ENCODE peak calls at places on chromosomes 5 and 9, in five cellular contexts. P, X, C, M and D are unnamed samples.

GRCh38 chr9:134058716-134059115 is 9.1 kb downstream of the BRD3 start:
- DNase-seq in C (no peak), M (no peak), P (peak; percentile 44), X (peak; percentile 44), D (no peak)

GRCh38 chr9:69121155-69122085 is 52.7 kb upstream of the TJP2 start:
- DNase-seq in M (no peak), X (peak; percentile 34), C (peak; percentile 72), P (peak; percentile 86), D (no peak)

GRCh38 chr9:134853893-134854292 is 26.7 kb upstream of the FCN2 start:
- DNase-seq in X (no peak), C (no peak), P (no peak), M (no peak), D (no peak)

GRCh38 chr5:43685271-43685950 is 82.4 kb downstream of the NNT start:
- DNase-seq in C (no peak), M (no peak), P (no peak), X (peak; percentile 5), D (no peak)

GRCh38 chr9:38309324-38310195 is 82.9 kb upstream of the ALDH1B1 start:
- DNase-seq in M (no peak), X (peak; percentile 78), P (peak; percentile 67), C (no peak), D (no peak)

GRCh38 chr5:125750538-125751186 is 672.5 kb upstream of the GRAMD2B start:
- DNase-seq in X (peak; percentile 18), P (no peak), M (no peak), C (no peak), D (no peak)

GRCh38 chr9:104279535-104280215 is 185.6 kb downstream of the SMC2 start:
- DNase-seq in M (no peak), P (no peak), C (no peak), X (peak; percentile 12), D (no peak)

GRCh38 chr5:76081811-76082783 is 1.1 kb upstream of the SV2C start:
- DNase-seq in X (no peak), P (peak; percentile 82), M (no peak), C (no peak), D (no peak)

GRCh38 chr9:98846081-98846480 is 38.6 kb downstream of the GALNT12 start:
- DNase-seq in C (no peak), X (no peak), P (no peak), M (no peak), D (no peak)

GRCh38 chr9:76905661-76905983 is 292 bp downstream of the PRUNE2 start:
- DNase-seq in P (no peak), X (peak; percentile 11), M (no peak), C (no peak), D (no peak)

GRCh38 chr5:35430381-35431162 is 187.1 kb upstream of the SPEF2 start:
- DNase-seq in P (no peak), C (no peak), M (no peak), X (no peak), D (no peak)

GRCh38 chr5:54959673-54960418 is 25.5 kb downstream of the ESM1 start:
- DNase-seq in X (no peak), P (no peak), C (peak; percentile 5), M (peak; percentile 26), D (no peak)

GRCh38 chr5:8538813-8539212 is 669.9 kb downstream of the MTRR start:
- DNase-seq in C (no peak), M (no peak), P (no peak), X (no peak), D (no peak)

GRCh38 chr5:127042593-127042992 is 12.2 kb upstream of the MARCHF3 start:
- DNase-seq in M (no peak), C (no peak), P (peak; percentile 12), X (peak; percentile 6), D (no peak)

GRCh38 chr5:96142786-96143434 is 181.3 kb upstream of the ELL2 start:
- DNase-seq in C (no peak), M (no peak), X (peak; percentile 49), P (no peak), D (no peak)

GRCh38 chr9:135093111-135093510 is 5.6 kb downstream of the OLFM1 start:
- DNase-seq in C (no peak), X (no peak), M (no peak), P (no peak), D (no peak)

GRCh38 chr9:38686923-38687322 is 33.0 kb downstream of the FAM240B start:
- DNase-seq in P (no peak), X (no peak), M (no peak), C (no peak), D (no peak)

GRCh38 chr9:100294341-100294740 is 58.4 kb downstream of the TEX10 start:
- DNase-seq in X (peak; percentile 64), M (no peak), P (no peak), C (no peak), D (no peak)

GRCh38 chr5:37029436-37029835 is 152.9 kb downstream of the NIPBL start:
- DNase-seq in X (no peak), M (no peak), P (no peak), C (no peak), D (no peak)

GRCh38 chr9:83235524-83235923 is 172.6 kb upstream of the RASEF start:
- DNase-seq in X (no peak), C (no peak), P (no peak), M (no peak), D (no peak)

GRCh38 chr9:111287127-111287526 is 42.9 kb downstream of the OR2K2 start:
- DNase-seq in P (no peak), C (no peak), M (no peak), X (peak; percentile 88), D (peak; percentile 43)

GRCh38 chr9:8733096-8733954 is 933.7 kb upstream of the DMAC1 start:
- DNase-seq in P (no peak), C (no peak), M (no peak), X (peak; percentile 53), D (no peak)

GRCh38 chr9:6833518-6834192 is 75.9 kb downstream of the KDM4C start:
- DNase-seq in P (no peak), M (no peak), C (no peak), X (peak; percentile 34), D (no peak)

GRCh38 chr9:127049044-127049443 is 73.4 kb downstream of the ANGPTL2 start:
- DNase-seq in C (no peak), P (no peak), M (no peak), X (peak; percentile 90), D (peak; percentile 95)

GRCh38 chr9:129666575-129666974 is 1.1 kb downstream of the PRRX2 start:
- DNase-seq in P (peak; percentile 70), M (no peak), X (no peak), C (no peak), D (no peak)

GRCh38 chr5:174320051-174320450 is 274.5 kb downstream of the NSG2 start:
- DNase-seq in X (no peak), P (no peak), C (no peak), M (no peak), D (no peak)

GRCh38 chr5:9233712-9234111 is 312.2 kb downstream of the SEMA5A start:
- DNase-seq in P (no peak), M (no peak), X (peak; percentile 55), C (no peak), D (no peak)

GRCh38 chr9:14312721-14313377 is 1.1 kb downstream of the NFIB start:
- DNase-seq in M (peak; percentile 13), P (peak; percentile 63), C (no peak), X (peak; percentile 55), D (no peak)

GRCh38 chr9:125066839-125067619 is 76.3 kb downstream of the SCAI start:
- DNase-seq in C (no peak), M (no peak), P (no peak), X (peak; percentile 29), D (no peak)

GRCh38 chr5:29208026-29208425 is 1985.5 kb upstream of the CDH6 start:
- DNase-seq in P (no peak), X (peak; percentile 27), M (no peak), C (no peak), D (no peak)

GRCh38 chr9:104606202-104606601 is 775 bp upstream of the OR13C2 start:
- DNase-seq in M (no peak), X (no peak), P (no peak), C (no peak), D (no peak)

GRCh38 chr5:106017243-106017857 is 1653.4 kb downstream of the EFNA5 start:
- DNase-seq in C (no peak), X (no peak), P (no peak), M (no peak), D (no peak)

GRCh38 chr5:177440211-177440989 is 6.2 kb upstream of the PRR7 start:
- DNase-seq in P (no peak), C (no peak), X (no peak), M (no peak), D (peak; percentile 30)

GRCh38 chr9:34927061-34927460 is 31.0 kb upstream of the PHF24 start:
- DNase-seq in M (no peak), P (no peak), C (no peak), X (no peak), D (no peak)

GRCh38 chr5:68285857-68286611 is 70.5 kb downstream of the PIK3R1 start:
- DNase-seq in M (peak; percentile 28), P (peak; percentile 36), C (peak; percentile 40), X (peak; percentile 46), D (peak; percentile 43)

GRCh38 chr5:123450114-123450513 is 26.9 kb upstream of the CEP120 start:
- DNase-seq in P (no peak), M (no peak), C (no peak), X (no peak), D (no peak)

GRCh38 chr5:180347651-180348050 is 5.5 kb downstream of the GFPT2 start:
- DNase-seq in P (no peak), M (no peak), C (no peak), X (no peak), D (no peak)
- H4K20me1 ChIP-seq in P (no peaks in the 10 kb centered on the region), M (peaks cover 10% of the 10 kb centered on the region), C (no peaks in the 10 kb centered on the region), X (peaks cover 2% of the 10 kb centered on the region), D (no peaks in the 10 kb centered on the region)

DNA sequence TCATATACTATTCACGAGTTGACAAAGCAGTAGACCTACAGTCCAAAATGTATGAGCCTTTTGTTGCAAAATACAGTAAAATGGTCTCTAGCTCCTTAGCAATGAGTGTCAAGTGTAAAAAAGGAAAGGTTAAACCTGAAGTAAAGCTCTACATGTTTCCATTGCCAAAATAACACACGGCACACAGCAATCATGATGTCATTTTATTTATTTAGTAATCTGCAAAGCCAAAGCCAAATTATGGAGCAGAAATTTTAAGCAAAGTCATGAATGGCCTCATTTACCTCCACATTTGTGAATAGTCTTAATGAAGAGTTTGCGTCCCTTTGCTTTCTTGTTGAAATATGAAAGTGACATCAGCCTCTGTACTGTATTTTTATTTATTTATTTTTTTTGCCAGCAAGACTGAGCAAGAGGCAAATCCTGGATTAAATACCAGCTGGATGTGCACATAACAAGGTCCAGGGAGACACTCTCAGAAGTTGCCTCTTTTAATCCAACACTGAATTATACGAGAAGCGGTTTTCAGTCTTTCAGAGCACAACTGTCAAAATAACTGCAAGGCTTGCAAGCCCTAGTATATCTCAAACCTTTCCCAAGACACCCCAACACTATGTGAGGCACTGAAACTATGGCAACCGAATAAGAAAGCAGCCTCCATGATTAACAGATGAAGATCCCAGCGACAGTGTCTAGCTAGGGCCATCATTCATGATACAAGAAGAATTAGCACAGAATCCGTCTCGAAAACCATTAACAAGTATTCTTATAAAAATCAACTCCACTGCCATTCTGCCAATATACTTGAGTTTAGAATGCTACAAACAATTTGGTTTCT is 9.6 kb downstream of the SEMA6A start:
- DNase-seq in X (no peak), M (no peak), C (no peak), P (no peak), D (no peak)
- H4K20me1 ChIP-seq in X (no peaks in the 10 kb centered on the region), M (no peaks in the 10 kb centered on the region), C (no peaks in the 10 kb centered on the region), P (no peaks in the 10 kb centered on the region), D (no peaks in the 10 kb centered on the region)

GRCh38 chr5:138533973-138534941 is 8.8 kb downstream of the ETF1 start:
- DNase-seq in X (no peak), P (no peak), C (peak; percentile 85), M (no peak), D (no peak)
- H4K20me1 ChIP-seq in X (no peaks in the 10 kb centered on the region), P (peaks cover 92% of the 10 kb centered on the region), C (peaks cover 13% of the 10 kb centered on the region), M (peaks cover 30% of the 10 kb centered on the region), D (peaks cover 88% of the 10 kb centered on the region)

GRCh38 chr9:131627326-131627845 is 82.1 kb downstream of the PRRT1B start:
- DNase-seq in M (no peak), C (no peak), X (peak; percentile 95), P (no peak), D (no peak)
- H4K20me1 ChIP-seq in M (no peaks in the 10 kb centered on the region), C (no peaks in the 10 kb centered on the region), X (no peaks in the 10 kb centered on the region), P (no peaks in the 10 kb centered on the region), D (peaks cover 3% of the 10 kb centered on the region)